ENCODE peak calls at places on chromosomes 3 and 15, in seven cellular contexts. E is CD8-positive, alpha-beta memory T cell; B is A549; J is pancreas; C is iPS DF 6.9; H is prostate gland; S is body of pancreas. Y is an unnamed sample.

GRCh38 chr3:83235180-83235814 is 1473.9 kb upstream of the GBE1 start:
- DNase-seq in E (no peak), B (no peak), J (no peak), C (no peak), H (no peak), S (no peak), Y (no peak)

GRCh38 chr3:154956815-154957214 is 123.3 kb upstream of the MME start:
- DNase-seq in E (no peak), B (no peak), J (no peak), C (no peak), H (no peak), S (no peak), Y (no peak)

GRCh38 chr3:136783708-136784191 is 31.6 kb upstream of the STAG1 start:
- DNase-seq in E (no peak), B (peak; percentile 34), J (no peak), C (no peak), H (peak; percentile 20), S (no peak), Y (no peak)

GRCh38 chr3:37935290-37935668 is 55.3 kb upstream of the VILL start:
- DNase-seq in E (no peak), B (peak; percentile 67), J (no peak), C (no peak), H (no peak), S (no peak), Y (no peak)

GRCh38 chr15:23564798-23565394 is 578 bp upstream of the MKRN3 start:
- DNase-seq in E (no peak), B (no peak), J (no peak), C (no peak), H (no peak), S (no peak), Y (no peak)

GRCh38 chr15:68364028-68364659 is 67.8 kb downstream of the ITGA11 start:
- DNase-seq in E (no peak), B (no peak), J (no peak), C (no peak), H (no peak), S (no peak), Y (no peak)

GRCh38 chr15:66947471-66947870 is 117.9 kb upstream of the SMAD3 start:
- DNase-seq in E (no peak), B (no peak), J (no peak), C (no peak), H (no peak), S (no peak), Y (no peak)

GRCh38 chr3:129231331-129232119 is 17.9 kb upstream of the COPG1 start:
- DNase-seq in E (no peak), B (peak; percentile 29), J (no peak), C (no peak), H (no peak), S (no peak), Y (no peak)

GRCh38 chr3:38650248-38650940 is 907 bp upstream of the SCN5A start:
- DNase-seq in E (peak; percentile 29), B (peak; percentile 16), J (no peak), C (no peak), H (no peak), S (no peak), Y (no peak)

GRCh38 chr3:71064288-71064975 is 519.1 kb downstream of the FOXP1 start:
- DNase-seq in E (peak; percentile 85), B (peak; percentile 10), J (peak; percentile 39), C (no peak), H (peak; percentile 39), S (no peak), Y (peak; percentile 20)

GRCh38 chr3:120678331-120678845 is 3.7 kb downstream of the HGD start:
- DNase-seq in E (no peak), B (peak; percentile 90), J (peak; percentile 87), C (peak; percentile 11), H (peak; percentile 55), S (peak; percentile 92), Y (peak; percentile 67)

GRCh38 chr15:84992157-84992940 is 10.7 kb downstream of the PDE8A start:
- DNase-seq in E (no peak), B (peak; percentile 76), J (no peak), C (no peak), H (no peak), S (no peak), Y (no peak)

GRCh38 chr3:95327478-95327877 is 1264.6 kb downstream of the NSUN3 start:
- DNase-seq in E (no peak), B (no peak), J (no peak), C (no peak), H (no peak), S (no peak), Y (no peak)

GRCh38 chr3:103218146-103218545 is 783.3 kb downstream of the ZPLD1 start:
- DNase-seq in E (no peak), B (no peak), J (no peak), C (no peak), H (no peak), S (no peak), Y (no peak)

GRCh38 chr15:98904466-98905048 is 103.0 kb downstream of the PGPEP1L start:
- DNase-seq in E (no peak), B (peak; percentile 85), J (no peak), C (no peak), H (no peak), S (no peak), Y (peak; percentile 36)

GRCh38 chr15:40289140-40289775 is 6.4 kb upstream of the ANKRD63 start:
- DNase-seq in E (no peak), B (peak; percentile 15), J (peak; percentile 78), C (no peak), H (peak; percentile 46), S (peak; percentile 93), Y (no peak)

GRCh38 chr3:177465243-177465642 is 268.0 kb upstream of the TBL1XR1 start:
- DNase-seq in E (no peak), B (no peak), J (no peak), C (no peak), H (peak; percentile 91), S (no peak), Y (no peak)

GRCh38 chr3:23738946-23739345 is 66.8 kb upstream of the UBE2E1 start:
- DNase-seq in E (no peak), B (peak; percentile 58), J (no peak), C (no peak), H (no peak), S (no peak), Y (peak; percentile 50)

GRCh38 chr3:72848703-72849081 is 447 bp upstream of the SHQ1 start:
- DNase-seq in E (no peak), B (no peak), J (no peak), C (no peak), H (no peak), S (no peak), Y (no peak)

GRCh38 chr15:31488437-31489204 is 162.0 kb downstream of the KLF13 start:
- DNase-seq in E (peak; percentile 66), B (peak; percentile 91), J (peak; percentile 60), C (peak; percentile 79), H (peak; percentile 44), S (peak; percentile 65), Y (peak; percentile 60)

GRCh38 chr3:16658004-16658932 is 53.0 kb upstream of the DAZL start:
- DNase-seq in E (no peak), B (no peak), J (no peak), C (no peak), H (no peak), S (no peak), Y (peak; percentile 99)

GRCh38 chr3:10549617-10550228 is 44.3 kb upstream of the ATP2B2 start:
- DNase-seq in E (no peak), B (no peak), J (no peak), C (no peak), H (no peak), S (no peak), Y (no peak)

GRCh38 chr3:8968375-8968882 is 5.2 kb upstream of the RAD18 start:
- DNase-seq in E (no peak), B (no peak), J (no peak), C (no peak), H (no peak), S (no peak), Y (no peak)

GRCh38 chr15:88913017-88913849 is at the start of gene MFGE8:
- DNase-seq in E (peak; percentile 76), B (peak; percentile 77), J (peak; percentile 24), C (no peak), H (peak; percentile 48), S (peak; percentile 67), Y (peak; percentile 89)

GRCh38 chr3:15040844-15041243 is 24.3 kb downstream of the MRPS25 start:
- DNase-seq in E (no peak), B (no peak), J (no peak), C (no peak), H (no peak), S (no peak), Y (no peak)

GRCh38 chr3:142279965-142280590 is 54.7 kb upstream of the GK5 start:
- DNase-seq in E (peak; percentile 54), B (peak; percentile 80), J (peak; percentile 19), C (peak; percentile 47), H (peak; percentile 54), S (peak; percentile 52), Y (peak; percentile 87)
- H3K4me1 ChIP-seq in E (peaks cover 9% of the 10 kb centered on the region), B (no peaks in the 10 kb centered on the region), J (no peaks in the 10 kb centered on the region), C (no peaks in the 10 kb centered on the region), H (no peaks in the 10 kb centered on the region), S (no peaks in the 10 kb centered on the region), Y (no peaks in the 10 kb centered on the region)

DNA sequence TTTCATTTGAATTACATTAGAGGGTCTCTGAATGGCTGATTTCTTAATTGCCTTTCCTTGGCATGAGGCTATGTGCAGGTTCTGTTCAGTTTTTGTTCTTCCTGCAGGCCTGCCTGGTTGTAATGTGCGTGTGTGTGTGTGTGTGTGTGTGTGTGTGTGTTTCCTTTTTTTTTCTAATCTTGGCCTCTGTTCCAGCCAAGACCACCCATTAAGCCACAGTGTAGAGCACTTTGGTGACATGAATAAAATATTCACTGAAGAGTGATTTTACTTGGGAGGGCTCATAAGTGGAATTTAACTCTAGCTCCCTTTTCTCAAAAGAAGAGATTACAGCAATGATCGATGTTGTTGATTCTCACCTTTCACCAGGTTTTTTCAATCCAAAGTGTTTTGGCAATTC is 617.7 kb downstream of the RBMS3 start:
- DNase-seq in E (no peak), B (no peak), J (no peak), C (no peak), H (no peak), S (no peak), Y (no peak)
- H3K4me1 ChIP-seq in E (no peaks in the 10 kb centered on the region), B (no peaks in the 10 kb centered on the region), J (no peaks in the 10 kb centered on the region), C (no peaks in the 10 kb centered on the region), H (no peaks in the 10 kb centered on the region), S (no peaks in the 10 kb centered on the region), Y (no peaks in the 10 kb centered on the region)

GRCh38 chr3:149373235-149374125 is 4.0 kb downstream of the TM4SF1 start:
- DNase-seq in E (no peak), B (peak; percentile 73), J (no peak), C (no peak), H (no peak), S (no peak), Y (no peak)
- H3K4me1 ChIP-seq in E (no peaks in the 10 kb centered on the region), B (peaks cover 70% of the 10 kb centered on the region), J (peaks cover 63% of the 10 kb centered on the region), C (peaks cover 3% of the 10 kb centered on the region), H (peaks cover 20% of the 10 kb centered on the region), S (peaks cover 75% of the 10 kb centered on the region), Y (peaks cover 57% of the 10 kb centered on the region)

GRCh38 chr3:12655701-12656100 is 8.2 kb downstream of the RAF1 start:
- DNase-seq in E (no peak), B (no peak), J (no peak), C (no peak), H (no peak), S (no peak), Y (no peak)

GRCh38 chr3:12659316-12660015 is 4.5 kb downstream of the RAF1 start:
- DNase-seq in E (no peak), B (no peak), J (no peak), C (no peak), H (no peak), S (no peak), Y (no peak)

GRCh38 chr3:12656193-12656592 is 7.7 kb downstream of the RAF1 start:
- DNase-seq in E (no peak), B (no peak), J (no peak), C (no peak), H (no peak), S (no peak), Y (no peak)

GRCh38 chr3:12658593-12659058 is 5.3 kb downstream of the RAF1 start:
- DNase-seq in E (no peak), B (no peak), J (no peak), C (no peak), H (no peak), S (no peak), Y (peak; percentile 80)

GRCh38 chr3:12656850-12657249 is 7.1 kb downstream of the RAF1 start:
- DNase-seq in E (no peak), B (no peak), J (no peak), C (no peak), H (no peak), S (no peak), Y (no peak)
- H3K4me1 ChIP-seq in E (peaks cover 58% of the 10 kb centered on the region), B (peaks cover 19% of the 10 kb centered on the region), J (peaks cover 17% of the 10 kb centered on the region), C (no peaks in the 10 kb centered on the region), H (peaks cover 11% of the 10 kb centered on the region), S (peaks cover 55% of the 10 kb centered on the region), Y (peaks cover 36% of the 10 kb centered on the region)

Y was measured in HAP-1.